ENCODE peak calls at places on chromosomes 3 and 15, in ten cellular contexts. C, D, R, I, X, W, E, A, Z and K are unnamed samples.

GRCh38 chr3:8768364-8769087 is 887 bp downstream of the OXTR start:
- DNase-seq in R (no peak), I (no peak), A (no peak), D (no peak), X (no peak), Z (no peak), C (no peak), W (no peak), E (no peak), K (no peak)

GRCh38 chr3:104032283-104032682 is 1334.4 kb upstream of the ALCAM start:
- DNase-seq in D (no peak), A (no peak), R (no peak), Z (no peak), C (no peak), E (no peak), X (no peak), I (no peak), W (no peak), K (no peak)

GRCh38 chr3:149784064-149784704 is 8.2 kb downstream of the ANKUB1 start:
- DNase-seq in W (no peak), C (peak), Z (no peak), X (no peak), I (no peak), D (no peak), R (no peak), A (no peak), E (no peak), K (no peak)

GRCh38 chr3:61617041-61617440 is 55.7 kb downstream of the PTPRG start:
- DNase-seq in X (no peak), Z (no peak), W (no peak), A (no peak), I (no peak), C (no peak), R (no peak), E (no peak), D (no peak), K (no peak)

GRCh38 chr3:133487920-133488540 is 85.5 kb upstream of the CDV3 start:
- DNase-seq in I (no peak), A (peak), D (peak), R (peak), E (no peak), C (peak), W (peak), X (no peak), Z (peak), K (peak)

GRCh38 chr3:151460774-151461450 is at the start of gene IGSF10:
- DNase-seq in D (no peak), X (peak), Z (no peak), A (no peak), W (no peak), E (no peak), R (no peak), C (peak), I (no peak), K (no peak)

GRCh38 chr3:61877359-61877770 is 316.0 kb downstream of the PTPRG start:
- DNase-seq in E (no peak), Z (no peak), R (no peak), A (no peak), D (no peak), X (no peak), W (no peak), C (peak), I (no peak), K (no peak)

GRCh38 chr3:142586803-142587406 is 8.4 kb upstream of the ATR start:
- DNase-seq in X (no peak), E (peak), D (no peak), R (no peak), A (no peak), I (peak), C (peak), Z (no peak), W (no peak), K (no peak)

GRCh38 chr3:22606938-22607337 is 596.2 kb upstream of the UBE2E2 start:
- DNase-seq in D (no peak), X (no peak), Z (no peak), A (no peak), I (no peak), W (no peak), R (no peak), E (no peak), C (no peak), K (no peak)

GRCh38 chr3:159169828-159170227 is 368.0 kb downstream of the MFSD1 start:
- DNase-seq in R (no peak), Z (no peak), I (no peak), W (no peak), D (no peak), X (no peak), A (no peak), E (peak), C (peak), K (no peak)

GRCh38 chr3:58521002-58521670 is 15.9 kb downstream of the ACOX2 start:
- DNase-seq in A (no peak), D (no peak), R (no peak), C (no peak), E (no peak), I (no peak), Z (no peak), W (no peak), X (no peak), K (no peak)

GRCh38 chr15:69031013-69032001 is 16.8 kb downstream of the NOX5 start:
- DNase-seq in R (peak), W (no peak), Z (peak), C (peak), D (peak), A (no peak), I (no peak), X (peak), E (no peak), K (no peak)

GRCh38 chr3:168620854-168621253 is 525.1 kb upstream of the GOLIM4 start:
- DNase-seq in A (no peak), I (peak), D (no peak), W (no peak), R (no peak), E (no peak), C (peak), X (peak), Z (no peak), K (no peak)

GRCh38 chr3:126159476-126159875 is 20.9 kb downstream of the ALDH1L1 start:
- DNase-seq in I (no peak), R (no peak), X (no peak), D (no peak), A (no peak), Z (no peak), W (no peak), E (no peak), C (no peak), K (no peak)

GRCh38 chr3:124246949-124247348 is 255.0 kb upstream of the ROPN1 start:
- DNase-seq in Z (no peak), A (no peak), X (no peak), E (no peak), I (no peak), W (no peak), R (no peak), D (no peak), C (no peak), K (no peak)

GRCh38 chr3:194069421-194070219 is 66.3 kb upstream of the HES1 start:
- DNase-seq in R (no peak), W (no peak), I (no peak), D (no peak), Z (no peak), X (no peak), E (peak), C (peak), A (no peak), K (no peak)

GRCh38 chr3:107241217-107241616 is 136.0 kb upstream of the CCDC54 start:
- DNase-seq in I (no peak), A (no peak), E (no peak), Z (no peak), X (peak), W (no peak), C (no peak), R (no peak), D (no peak), K (no peak)

GRCh38 chr3:65568497-65568896 is 470.2 kb downstream of the MAGI1 start:
- DNase-seq in W (no peak), Z (no peak), A (no peak), X (no peak), R (no peak), C (no peak), I (no peak), E (no peak), D (no peak), K (no peak)

GRCh38 chr15:80450811-80451321 is 46.7 kb downstream of the ARNT2 start:
- DNase-seq in E (no peak), X (no peak), D (no peak), Z (no peak), A (no peak), W (no peak), C (no peak), I (no peak), R (no peak), K (no peak)

GRCh38 chr3:42180901-42181300 is 85.1 kb downstream of the CCK start:
- DNase-seq in R (no peak), X (no peak), E (no peak), W (no peak), C (no peak), A (no peak), I (no peak), Z (no peak), D (no peak), K (no peak)

GRCh38 chr15:70869346-70869745 is 15.4 kb upstream of the LARP6 start:
- DNase-seq in X (no peak), E (no peak), A (no peak), C (peak), D (no peak), W (no peak), R (no peak), Z (no peak), I (no peak), K (no peak)

GRCh38 chr3:2823016-2823415 is 287.2 kb downstream of the IL5RA start:
- DNase-seq in Z (no peak), D (no peak), C (peak), W (no peak), A (no peak), X (no peak), I (no peak), R (no peak), E (no peak), K (no peak)

GRCh38 chr3:48463703-48464102 is 17.2 kb downstream of the ATRIP start:
- DNase-seq in E (no peak), I (no peak), A (no peak), W (no peak), C (no peak), Z (no peak), D (no peak), R (no peak), X (no peak), K (no peak)

GRCh38 chr3:47661121-47661752 is 82.6 kb upstream of the CSPG5 start:
- DNase-seq in A (no peak), I (peak), C (peak), R (no peak), E (peak), D (no peak), X (no peak), Z (no peak), W (no peak), K (no peak)

GRCh38 chr3:122324871-122325323 is at the start of gene CSTA:
- DNase-seq in E (no peak), Z (no peak), C (peak), W (no peak), D (no peak), X (no peak), R (no peak), A (no peak), I (no peak), K (no peak)

GRCh38 chr15:99361541-99362185 is 110.4 kb downstream of the LRRC28 start:
- DNase-seq in D (no peak), I (peak), A (no peak), C (no peak), W (no peak), E (peak), X (no peak), R (no peak), Z (no peak), K (no peak)

GRCh38 chr3:168384990-168385389 is 289.3 kb upstream of the GOLIM4 start:
- DNase-seq in R (no peak), Z (no peak), I (no peak), E (no peak), W (no peak), D (no peak), C (no peak), X (no peak), A (no peak), K (no peak)

GRCh38 chr3:50655009-50655830 is 19.5 kb upstream of the DOCK3 start:
- DNase-seq in D (peak), R (no peak), E (peak), W (no peak), A (no peak), Z (no peak), I (no peak), C (no peak), X (no peak), K (peak)

GRCh38 chr3:33461097-33461496 is 20.9 kb upstream of the UBP1 start:
- DNase-seq in R (no peak), A (no peak), E (no peak), W (no peak), X (no peak), Z (no peak), I (no peak), D (no peak), C (no peak), K (no peak)

GRCh38 chr3:87062685-87063084 is 71.7 kb upstream of the VGLL3 start:
- DNase-seq in X (no peak), E (no peak), W (no peak), Z (no peak), R (no peak), I (no peak), D (no peak), A (no peak), C (no peak), K (no peak)

GRCh38 chr15:40746916-40747418 is 8.1 kb downstream of the RMDN3 start:
- DNase-seq in I (no peak), A (no peak), E (no peak), W (no peak), C (peak), Z (no peak), X (no peak), D (no peak), R (no peak), K (no peak)

GRCh38 chr3:124941729-124942128 is 7.2 kb upstream of the MUC13 start:
- DNase-seq in D (no peak), R (no peak), W (no peak), X (no peak), I (no peak), A (no peak), C (no peak), Z (no peak), E (no peak), K (no peak)

GRCh38 chr3:195282982-195283381 is 12.0 kb upstream of the XXYLT1 start:
- DNase-seq in D (no peak), Z (no peak), X (no peak), I (no peak), C (no peak), E (no peak), W (no peak), R (no peak), A (no peak), K (no peak)

GRCh38 chr3:58333206-58334012 is 717 bp downstream of the PXK start:
- DNase-seq in E (no peak), X (peak), A (no peak), C (peak), I (peak), R (peak), D (peak), Z (peak), W (peak), K (peak)

GRCh38 chr15:51842265-51842664 is 12.8 kb downstream of the TMOD3 start:
- DNase-seq in E (no peak), D (no peak), I (no peak), R (no peak), C (no peak), W (no peak), X (no peak), Z (no peak), A (no peak), K (no peak)

GRCh38 chr3:184459355-184459754 is 79.5 kb downstream of the CHRD start:
- DNase-seq in I (no peak), Z (no peak), X (no peak), D (no peak), E (peak), R (no peak), W (no peak), A (no peak), C (peak), K (no peak)

GRCh38 chr3:141045008-141045641 is 6.0 kb upstream of the SPSB4 start:
- DNase-seq in I (no peak), W (no peak), E (no peak), A (no peak), D (no peak), C (no peak), R (no peak), Z (no peak), X (no peak), K (no peak)

GRCh38 chr3:106811376-106811775 is 565.9 kb upstream of the CCDC54 start:
- DNase-seq in A (no peak), X (no peak), E (peak), Z (no peak), D (no peak), R (no peak), C (peak), I (no peak), W (no peak), K (no peak)

GRCh38 chr15:79896634-79897379 is at the start of gene MTHFS:
- DNase-seq in E (peak), Z (peak), C (peak), D (peak), A (peak), W (peak), R (peak), I (peak), X (peak), K (peak)